ENCODE peak calls at places on chromosomes 5 and 9, in six cellular contexts. B is psoas muscle, H is T-helper 17 cell, Z is aorta, S is WERI-Rb-1, Q is mammary epithelial cell. W is an unnamed sample.

GRCh38 chr5:37662789-37663475 is 176.9 kb downstream of the GDNF start:
- DNase-seq in B (no peak), Q (no peak), H (no peak), S (no peak), Z (no peak), W (no peak)

GRCh38 chr5:172414618-172415599 is 39.4 kb downstream of the SH3PXD2B start:
- DNase-seq in Q (no peak), B (peak; percentile 78), Z (peak; percentile 83), S (no peak), H (no peak), W (peak; percentile 53)

GRCh38 chr5:54249210-54250028 is 61.0 kb downstream of the ARL15 start:
- DNase-seq in H (no peak), Z (no peak), S (peak; percentile 26), Q (no peak), B (no peak), W (no peak)

GRCh38 chr9:121399883-121400607 is 30.0 kb upstream of the STOM start:
- DNase-seq in H (no peak), S (no peak), Z (no peak), B (no peak), Q (peak; percentile 69), W (no peak)

GRCh38 chr5:175384724-175385552 is 59.0 kb downstream of the DRD1 start:
- DNase-seq in S (no peak), H (no peak), Z (no peak), B (no peak), Q (no peak), W (no peak)

GRCh38 chr5:132692632-132692967 is 18.8 kb downstream of the IL4 start:
- DNase-seq in H (no peak), Q (no peak), B (no peak), S (no peak), Z (no peak), W (no peak)

GRCh38 chr9:131282688-131283422 is 6.5 kb upstream of the FAM78A start:
- DNase-seq in H (no peak), S (no peak), Q (no peak), B (peak; percentile 85), Z (no peak), W (no peak)

GRCh38 chr9:4530375-4530774 is 40.1 kb downstream of the SLC1A1 start:
- DNase-seq in B (no peak), H (no peak), Z (no peak), Q (peak; percentile 72), S (no peak), W (peak; percentile 95)

GRCh38 chr9:18405240-18405639 is 68.7 kb upstream of the ADAMTSL1 start:
- DNase-seq in Z (no peak), H (no peak), B (no peak), S (no peak), Q (peak; percentile 57), W (no peak)

GRCh38 chr9:124377985-124378384 is 37.3 kb downstream of the PSMB7 start:
- DNase-seq in S (no peak), Z (no peak), H (no peak), B (no peak), Q (no peak), W (no peak)

GRCh38 chr5:112642885-112643284 is 94.8 kb upstream of the APC start:
- DNase-seq in Q (no peak), S (no peak), Z (no peak), B (no peak), H (no peak), W (no peak)

GRCh38 chr9:124513374-124513994 is 6.3 kb upstream of the NR5A1 start:
- DNase-seq in B (no peak), Z (peak; percentile 48), S (no peak), Q (no peak), H (no peak), W (no peak)

GRCh38 chr5:154901276-154901675 is 36.7 kb downstream of the GEMIN5 start:
- DNase-seq in B (no peak), Q (no peak), H (no peak), Z (no peak), S (no peak), W (no peak)

GRCh38 chr9:125701351-125701750 is 5.7 kb downstream of the MAPKAP1 start:
- DNase-seq in S (no peak), B (no peak), H (no peak), Z (no peak), Q (peak; percentile 81), W (no peak)

GRCh38 chr5:115816226-115817042 is at the start of gene CDO1:
- DNase-seq in Z (peak; percentile 88), H (no peak), Q (peak; percentile 25), B (peak; percentile 79), S (peak; percentile 73), W (no peak)

GRCh38 chr9:133148351-133149129 is 15.2 kb downstream of the GBGT1 start:
- DNase-seq in Q (peak; percentile 64), S (peak; percentile 44), Z (peak; percentile 90), B (peak; percentile 87), H (peak; percentile 65), W (no peak)